ENCODE peak calls at places on chromosomes 6 and 20, in six cellular contexts. R is SW 1271; U is EH; Y is stimulated activated CD4-positive, alpha-beta T cell treated with anti-CD3 and anti-CD28 coated beads, TNF-alpha, amount 100 ng/mL, for 24 hours; N is progenitor cell of endocrine pancreas; A is GM13977. M is an unnamed sample.

GRCh38 chr6:110528051-110528929 is 51.9 kb upstream of the SLC22A16 start:
- DNase-seq in N (peak; percentile 28), A (peak; percentile 61), R (peak; percentile 83), U (peak; percentile 98), Y (peak; percentile 19), M (peak; percentile 23)

GRCh38 chr6:133769463-133769862 is 119.5 kb upstream of the TCF21 start:
- DNase-seq in U (peak; percentile 29), N (no peak), R (no peak), Y (no peak), A (no peak), M (no peak)

GRCh38 chr6:159941286-159942113 is 27.4 kb upstream of the IGF2R start:
- DNase-seq in R (peak; percentile 9), U (peak; percentile 66), A (peak; percentile 45), Y (no peak), N (no peak), M (no peak)

GRCh38 chr20:36281785-36282380 is 24.3 kb upstream of the DLGAP4 start:
- DNase-seq in N (no peak), A (no peak), R (no peak), U (no peak), Y (no peak), M (no peak)

GRCh38 chr20:56515657-56516381 is 8.7 kb upstream of the FAM209A start:
- DNase-seq in R (peak; percentile 20), A (no peak), U (peak; percentile 17), N (no peak), Y (no peak), M (no peak)

GRCh38 chr20:40741507-40742106 is 52.6 kb upstream of the MAFB start:
- DNase-seq in U (peak; percentile 55), A (peak; percentile 58), Y (peak; percentile 43), R (peak; percentile 38), N (no peak), M (no peak)

GRCh38 chr6:115302731-115303130 is 758.0 kb downstream of the FRK start:
- DNase-seq in N (no peak), A (no peak), R (no peak), Y (no peak), U (no peak), M (no peak)

GRCh38 chr20:1793821-1794220 is 101.4 kb upstream of the SIRPA start:
- DNase-seq in Y (no peak), U (no peak), R (no peak), A (no peak), N (no peak), M (no peak)

GRCh38 chr20:2358006-2358405 is 22.7 kb upstream of the TGM6 start:
- DNase-seq in Y (no peak), N (no peak), R (no peak), U (no peak), A (no peak), M (no peak)

GRCh38 chr20:58775371-58775770 is 75.3 kb downstream of the GNAS-AS1 start:
- DNase-seq in Y (no peak), A (no peak), U (no peak), R (no peak), N (no peak), M (no peak)

GRCh38 chr6:127938701-127939100 is 37.8 kb upstream of the THEMIS start:
- DNase-seq in N (no peak), U (peak; percentile 77), A (no peak), R (peak; percentile 46), Y (no peak), M (no peak)

GRCh38 chr6:140203611-140204553 is 829.4 kb upstream of the CITED2 start:
- DNase-seq in R (peak; percentile 46), N (no peak), A (no peak), U (peak; percentile 88), Y (no peak), M (no peak)

GRCh38 chr20:23928788-23929187 is 49.2 kb upstream of the CST5 start:
- DNase-seq in R (no peak), N (no peak), Y (peak; percentile 29), A (no peak), U (no peak), M (no peak)

GRCh38 chr6:122399348-122400120 is at the start of gene HSF2:
- DNase-seq in A (peak; percentile 93), U (no peak), N (peak; percentile 89), Y (peak; percentile 92), R (peak; percentile 95), M (peak; percentile 98)

GRCh38 chr20:58639182-58640146 is 11.6 kb upstream of the STX16 start:
- DNase-seq in Y (no peak), U (no peak), N (no peak), A (no peak), R (no peak), M (no peak)

GRCh38 chr20:37521091-37521771 is at the start of gene NNAT:
- DNase-seq in N (peak; percentile 40), R (no peak), Y (no peak), A (no peak), U (no peak), M (no peak)

GRCh38 chr20:62570897-62571666 is 71.2 kb upstream of the SLCO4A1 start:
- DNase-seq in Y (no peak), U (no peak), N (no peak), R (no peak), A (no peak), M (no peak)

GRCh38 chr6:170164271-170164900 is 126.5 kb downstream of the DLL1 start:
- DNase-seq in Y (no peak), A (no peak), N (no peak), U (no peak), R (no peak), M (no peak)

GRCh38 chr6:28597217-28597835 is 71.6 kb downstream of the GPX5 start:
- DNase-seq in N (no peak), Y (peak; percentile 58), A (no peak), R (peak; percentile 71), U (peak; percentile 56), M (peak; percentile 46)

GRCh38 chr20:4898845-4899244 is 102.5 kb downstream of the SLC23A2 start:
- DNase-seq in Y (no peak), A (no peak), U (no peak), R (no peak), N (no peak), M (no peak)

GRCh38 chr6:22049002-22049401 is 247.8 kb downstream of the PRL start:
- DNase-seq in U (no peak), Y (no peak), R (no peak), N (no peak), A (no peak), M (no peak)

GRCh38 chr6:155171109-155171746 is 92.6 kb upstream of the CLDN20 start:
- DNase-seq in R (peak; percentile 93), A (peak; percentile 78), U (peak; percentile 96), Y (peak; percentile 84), N (no peak), M (peak; percentile 77)